ENCODE peak calls at places on chromosomes 16 and 17, in nine cellular contexts. S is Peyer's patch; D is uterus; J is neural progenitor cell; G is colonic mucosa; R is CD8-positive, alpha-beta T cell; U is PC-3; X is body of pancreas; V is psoas muscle. A is an unnamed sample. For H3K4me1, the result is how much of the 10 kb centered on the place peaks cover.

GRCh38 chr17:4340914-4341615 is 25.4 kb downstream of the UBE2G1 start:
- DNase-seq in R (no peak), J (no peak), U (no peak), V (no peak), G (no peak), S (no peak), D (no peak), X (no peak), A (no peak)

GRCh38 chr17:3890082-3890892 is 2.6 kb downstream of the CAMKK1 start:
- DNase-seq in U (peak), D (peak), R (no peak), V (peak), J (no peak), S (no peak), G (peak), X (peak), A (peak)

GRCh38 chr16:11988258-11988978 is 11.9 kb downstream of the SNX29 start:
- DNase-seq in X (no peak), J (no peak), D (no peak), U (no peak), R (no peak), V (no peak), G (no peak), S (no peak), A (no peak)

GRCh38 chr16:12829096-12829888 is 25.6 kb upstream of the CPPED1 start:
- DNase-seq in G (no peak), X (no peak), R (no peak), V (no peak), U (no peak), S (no peak), D (no peak), J (no peak), A (no peak)

GRCh38 chr16:13397126-13397525 is 495.7 kb downstream of the SHISA9 start:
- DNase-seq in V (no peak), U (no peak), X (no peak), D (no peak), S (no peak), G (no peak), R (no peak), J (no peak), A (no peak)

GRCh38 chr16:27977966-27978365 is 85.5 kb downstream of the GSG1L start:
- DNase-seq in D (no peak), G (no peak), S (no peak), V (no peak), X (no peak), J (no peak), U (no peak), R (no peak), A (no peak)

GRCh38 chr16:85144026-85144915 is 32.0 kb upstream of the CIBAR2 start:
- DNase-seq in U (no peak), S (no peak), D (no peak), R (no peak), J (no peak), V (no peak), G (no peak), X (no peak), A (no peak)

GRCh38 chr16:3187798-3188674 is at the start of gene OR1F1:
- DNase-seq in U (no peak), R (peak), J (peak), G (no peak), V (no peak), S (no peak), X (no peak), D (no peak), A (no peak)

GRCh38 chr17:927611-928461 is 51.7 kb downstream of the NXN start:
- DNase-seq in G (no peak), R (no peak), S (no peak), V (no peak), D (peak), X (no peak), U (peak), J (peak), A (peak)

DNA sequence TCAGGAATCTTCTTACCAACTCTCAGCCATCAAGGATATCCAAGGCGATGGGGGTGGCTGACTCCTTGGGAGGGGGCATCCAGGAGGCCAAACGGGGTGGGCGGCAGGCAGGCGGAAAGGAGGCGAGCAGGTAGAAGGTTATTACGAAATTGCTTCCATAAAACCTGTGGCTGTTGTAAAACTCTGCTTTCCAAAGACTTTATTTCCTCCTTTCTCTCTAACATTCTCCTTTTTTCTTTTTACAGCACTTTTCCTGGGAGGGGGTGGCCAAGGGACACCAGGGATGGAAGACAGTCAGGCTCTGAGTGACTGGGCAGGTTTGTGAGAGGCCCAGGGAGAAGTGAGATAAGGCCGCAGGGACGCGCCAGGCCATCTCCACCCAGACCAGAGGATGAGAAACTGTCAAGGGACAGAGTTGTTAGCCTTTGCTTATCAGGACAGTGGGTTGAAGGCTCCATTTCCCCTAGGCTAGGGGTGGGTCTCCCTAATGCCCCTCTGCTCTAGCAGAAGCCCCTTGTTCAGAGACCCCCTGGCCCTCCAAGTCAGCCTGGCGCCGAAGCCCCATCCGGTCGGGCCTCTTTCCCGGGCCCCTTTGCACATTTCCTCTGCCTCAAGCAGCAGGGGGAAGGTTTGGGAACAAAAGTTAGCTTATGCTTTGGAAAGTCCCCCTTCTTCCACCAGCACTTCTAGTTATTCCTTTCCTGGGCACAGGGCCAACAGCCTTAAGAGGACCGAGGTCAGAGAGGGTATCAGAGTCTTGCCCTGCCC is 5.0 kb upstream of the HOXB9 start:
- DNase-seq in X (no peak), D (no peak), S (no peak), G (peak), J (no peak), R (no peak), U (no peak), V (no peak), A (no peak)
- H3K4me3 ChIP-seq in X (no peak), D (no peak), S (no peak), G (no peak), J (no peak), R (no peak), U (no peak), V (no peak), A (no peak)

GRCh38 chr16:24568392-24568791 is 29.0 kb downstream of the RBBP6 start:
- DNase-seq in V (no peak), D (no peak), X (no peak), S (no peak), R (no peak), J (no peak), U (peak), G (no peak), A (no peak)
- TF ChIP-seq CTCF in V (peak), D (no peak), X (no peak), S (no peak), R (no peak), J (peak), U (peak), G (no peak), A (no peak)

DNA sequence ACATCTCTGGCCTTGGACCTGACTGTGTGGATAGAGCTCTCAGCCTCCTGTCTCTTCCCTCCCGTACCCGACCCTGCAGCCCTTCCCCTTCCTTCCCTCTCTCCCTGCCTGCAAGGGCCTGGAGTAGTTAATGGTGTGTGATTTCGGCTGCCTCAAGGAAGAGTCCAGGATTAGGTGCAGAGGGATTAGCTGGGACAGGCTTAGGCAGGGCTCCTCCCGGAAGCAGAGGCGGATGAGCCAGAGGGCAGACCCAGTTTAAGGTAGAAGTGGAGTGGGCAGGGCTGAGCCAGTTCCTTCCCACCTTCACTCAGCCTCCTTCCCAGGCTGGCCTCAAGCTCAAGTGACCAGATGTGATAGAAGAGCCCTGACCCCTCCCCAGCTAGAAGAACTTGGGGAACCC is 16.7 kb downstream of the GUCY2D start:
- DNase-seq in U (no peak), D (no peak), V (no peak), R (no peak), J (peak), G (no peak), S (no peak), X (no peak), A (no peak)
- H3K4me1 ChIP-seq in U (under half), D (under half), V (under half), R (under half), J (under half), G (under half), S (under half), X (under half), A (under half)

DNA sequence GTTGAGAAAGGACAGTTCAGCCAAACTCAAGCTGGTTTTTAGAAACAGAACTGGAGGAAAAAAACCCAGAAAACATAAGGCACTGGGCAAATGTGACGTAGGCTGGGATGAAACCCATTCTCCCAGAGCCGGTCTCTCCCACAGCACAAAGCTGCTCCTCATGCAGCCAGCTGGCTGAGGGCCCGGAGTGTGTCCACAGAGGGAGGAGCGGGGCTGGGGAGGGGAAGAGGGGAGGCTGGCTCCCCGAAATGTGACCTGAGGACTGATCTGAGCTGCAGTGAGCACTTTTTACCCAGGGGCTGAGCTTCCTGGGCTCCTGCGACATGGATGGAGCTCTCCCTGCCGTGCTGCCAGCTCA is 20.8 kb downstream of the FOXF1 start:
- DNase-seq in R (no peak), D (peak), S (no peak), J (no peak), V (peak), U (no peak), G (peak), X (no peak), A (no peak)
- H3K4me3 ChIP-seq in R (no peak), D (no peak), S (no peak), J (no peak), V (no peak), U (no peak), G (no peak), X (no peak), A (no peak)

DNA sequence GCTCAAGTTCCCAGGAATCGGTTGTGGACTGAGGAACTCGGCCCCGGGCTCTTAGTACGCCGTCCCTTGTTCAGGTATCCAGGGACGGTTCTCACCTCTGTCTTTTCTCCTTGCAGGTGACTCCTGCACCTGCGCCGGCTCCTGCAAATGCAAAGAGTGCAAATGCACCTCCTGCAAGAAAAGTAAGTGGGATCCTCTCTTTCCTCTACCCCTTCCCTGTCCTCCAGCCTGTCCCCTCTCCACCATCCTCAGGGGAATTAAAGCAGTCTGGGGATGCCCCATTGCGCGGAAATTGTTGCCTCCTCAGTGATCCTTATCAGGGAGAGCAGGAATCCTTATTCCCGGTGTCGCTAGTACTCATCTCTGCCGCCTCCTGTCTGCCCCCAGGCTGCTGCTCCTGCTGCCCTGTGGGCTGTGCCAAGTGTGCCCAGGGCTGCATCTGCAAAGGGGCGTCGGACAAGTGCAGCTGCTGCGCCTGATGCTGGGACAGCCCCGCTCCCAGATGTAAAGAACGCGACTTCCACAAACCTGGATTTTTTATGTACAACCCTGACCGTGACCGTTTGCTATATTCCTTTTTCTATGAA is 585 bp downstream of the MT2A start:
- DNase-seq in R (peak), V (peak), S (no peak), D (no peak), U (no peak), J (peak), G (peak), X (no peak), A (no peak)
- TF ChIP-seq CTCF in R (no peak), V (no peak), S (no peak), D (no peak), U (no peak), J (no peak), G (no peak), X (no peak), A (no peak)

DNA sequence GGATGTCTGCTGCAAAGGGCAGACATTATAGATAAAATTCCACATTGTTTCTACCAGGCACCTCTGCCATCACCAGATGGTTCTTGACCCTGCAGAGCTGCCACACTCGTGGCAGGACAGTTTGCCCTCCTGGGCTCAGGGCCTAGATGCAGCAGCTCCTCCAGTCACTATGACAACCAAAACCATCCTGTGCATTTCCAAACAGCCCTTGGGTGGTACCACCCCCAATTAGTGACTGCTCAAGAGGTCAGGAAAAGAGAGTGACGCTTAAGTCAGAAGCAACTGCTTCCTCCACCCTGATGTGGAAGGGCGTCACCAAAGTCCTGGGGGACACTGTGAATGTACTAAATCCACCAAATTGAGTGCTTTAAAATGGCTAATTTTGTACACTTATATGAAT is 109.2 kb downstream of the C16orf95 start:
- DNase-seq in D (no peak), G (no peak), R (no peak), V (no peak), J (no peak), X (no peak), U (no peak), S (no peak), A (no peak)
- H3K4me1 ChIP-seq in D (under half), G (under half), R (under half), V (under half), J (under half), X (under half), U (under half), S (under half), A (under half)

GRCh38 chr16:4324871-4325740 is 9.2 kb downstream of the GLIS2 start:
- DNase-seq in V (no peak), D (no peak), S (peak), J (no peak), U (no peak), R (no peak), G (no peak), X (no peak), A (no peak)

GRCh38 chr16:4329354-4329775 is 13.5 kb downstream of the GLIS2 start:
- DNase-seq in D (no peak), V (no peak), X (no peak), S (no peak), J (no peak), U (no peak), G (no peak), R (no peak), A (no peak)

GRCh38 chr16:4328580-4329353 is 12.9 kb downstream of the GLIS2 start:
- DNase-seq in G (no peak), D (peak), X (no peak), V (peak), R (no peak), S (no peak), U (no peak), J (no peak), A (no peak)

GRCh38 chr16:4327782-4328579 is 12.1 kb downstream of the GLIS2 start:
- DNase-seq in G (peak), R (peak), V (peak), J (peak), X (peak), S (peak), U (no peak), D (peak), A (peak)

DNA sequence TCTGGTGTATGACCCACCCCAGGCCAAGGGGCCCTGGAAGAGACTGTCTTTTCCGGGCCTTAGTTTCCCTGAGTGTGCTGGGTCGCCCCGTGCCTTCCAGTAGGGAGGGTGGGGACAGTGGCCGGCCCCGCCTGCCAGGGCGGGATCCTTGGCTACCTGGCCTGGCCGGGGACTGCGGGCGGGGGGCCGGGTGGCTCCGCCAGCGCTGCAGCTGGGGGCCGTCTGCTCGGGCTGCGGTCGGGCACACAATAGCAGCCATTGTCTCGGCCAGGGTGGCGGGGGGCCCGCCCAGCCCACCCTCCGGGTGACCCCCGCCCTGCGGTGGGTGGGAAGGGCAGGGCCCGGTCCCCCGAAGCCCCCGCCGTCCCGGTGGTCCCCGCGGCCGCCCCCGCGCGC is 11.5 kb downstream of the GLIS2 start:
- DNase-seq in U (no peak), X (no peak), R (no peak), V (no peak), G (no peak), D (no peak), J (peak), S (no peak), A (no peak)
- H3K4me3 ChIP-seq in U (no peak), X (peak), R (no peak), V (peak), G (peak), D (peak), J (peak), S (peak), A (no peak)

DNA sequence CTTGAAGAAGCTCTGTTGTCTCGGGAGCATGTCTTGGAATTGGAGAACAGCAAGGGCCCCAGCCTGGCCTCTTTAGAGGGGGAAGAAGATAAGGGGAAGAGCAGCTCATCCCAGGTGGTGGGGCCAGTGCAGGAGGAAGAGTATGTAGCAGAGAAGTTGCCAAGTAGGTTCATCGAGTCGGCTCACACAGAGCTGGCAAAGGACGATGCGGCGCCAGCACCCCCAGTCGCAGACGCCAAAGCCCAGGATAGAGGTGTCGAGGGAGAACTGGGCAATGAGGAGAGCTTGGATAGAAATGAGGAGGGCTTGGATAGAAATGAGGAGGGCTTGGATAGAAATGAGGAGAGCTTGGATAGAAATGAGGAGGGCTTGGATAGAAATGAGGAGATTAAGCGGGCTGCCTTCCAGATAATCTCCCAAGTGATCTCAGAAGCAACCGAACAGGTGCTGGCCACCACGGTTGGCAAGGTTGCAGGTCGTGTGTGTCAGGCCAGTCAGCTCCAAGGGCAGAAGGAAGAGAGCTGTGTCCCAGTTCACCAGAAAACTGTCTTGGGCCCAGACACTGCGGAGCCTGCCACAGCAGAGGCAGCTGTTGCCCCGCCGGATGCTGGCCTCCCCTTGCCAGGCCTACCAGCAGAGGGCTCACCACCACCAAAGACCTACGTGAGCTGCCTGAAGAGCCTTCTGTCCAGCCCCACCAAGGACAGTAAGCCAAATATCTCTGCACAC is 21.2 kb downstream of the AKAP1 start:
- DNase-seq in R (no peak), U (peak), G (no peak), V (peak), D (no peak), S (no peak), X (peak), J (peak), A (no peak)
- TF ChIP-seq CTCF in R (no peak), U (peak), G (peak), V (peak), D (no peak), S (no peak), X (peak), J (peak), A (no peak)

A was measured in lung.